ENCODE peak calls at places on chromosome 22, in seven cellular contexts. One of them, this sample, is unnamed.

GRCh38 chr22:24231706-24232105 is 13.2 kb downstream of the GGT5 start:
- DNase-seq in psoas muscle: no peak
- DNase-seq in heart left ventricle: no peak
- DNase-seq in cardiac fibroblast: no peak
- DNase-seq in CD14-positive monocyte: no peak
- DNase-seq in foreskin fibroblast: no peak
- DNase-seq in progenitor cell of endocrine pancreas: no peak
- DNase-seq in this sample: no peak

GRCh38 chr22:33697640-33698039 is 222.6 kb downstream of the LARGE1 start:
- DNase-seq in psoas muscle: no peak
- DNase-seq in heart left ventricle: no peak
- DNase-seq in cardiac fibroblast: no peak
- DNase-seq in CD14-positive monocyte: no peak
- DNase-seq in foreskin fibroblast: no peak
- DNase-seq in progenitor cell of endocrine pancreas: no peak
- DNase-seq in this sample: no peak

GRCh38 chr22:24155597-24156145 is 25.6 kb upstream of the SUSD2 start:
- DNase-seq in psoas muscle: peak
- DNase-seq in heart left ventricle: peak
- DNase-seq in cardiac fibroblast: peak
- DNase-seq in CD14-positive monocyte: peak
- DNase-seq in foreskin fibroblast: peak
- DNase-seq in progenitor cell of endocrine pancreas: peak
- DNase-seq in this sample: no peak

GRCh38 chr22:18085188-18085587 is 7.4 kb downstream of the PEX26 start:
- DNase-seq in psoas muscle: no peak
- DNase-seq in heart left ventricle: no peak
- DNase-seq in cardiac fibroblast: peak
- DNase-seq in CD14-positive monocyte: no peak
- DNase-seq in foreskin fibroblast: peak
- DNase-seq in progenitor cell of endocrine pancreas: no peak
- DNase-seq in this sample: no peak

GRCh38 chr22:17751596-17751995 is 22.7 kb downstream of the BID start:
- DNase-seq in psoas muscle: no peak
- DNase-seq in heart left ventricle: no peak
- DNase-seq in cardiac fibroblast: no peak
- DNase-seq in CD14-positive monocyte: no peak
- DNase-seq in foreskin fibroblast: no peak
- DNase-seq in progenitor cell of endocrine pancreas: no peak
- DNase-seq in this sample: no peak

GRCh38 chr22:43723816-43724215 is 88.3 kb downstream of the EFCAB6 start:
- DNase-seq in psoas muscle: no peak
- DNase-seq in heart left ventricle: no peak
- DNase-seq in cardiac fibroblast: peak
- DNase-seq in CD14-positive monocyte: no peak
- DNase-seq in foreskin fibroblast: no peak
- DNase-seq in progenitor cell of endocrine pancreas: no peak
- DNase-seq in this sample: no peak

GRCh38 chr22:27274770-27275449 is 526.6 kb downstream of the MN1 start:
- DNase-seq in psoas muscle: no peak
- DNase-seq in heart left ventricle: no peak
- DNase-seq in cardiac fibroblast: peak
- DNase-seq in CD14-positive monocyte: no peak
- DNase-seq in foreskin fibroblast: no peak
- DNase-seq in progenitor cell of endocrine pancreas: no peak
- DNase-seq in this sample: no peak

GRCh38 chr22:20664594-20664959 is 109.3 kb upstream of the SERPIND1 start:
- DNase-seq in psoas muscle: no peak
- DNase-seq in heart left ventricle: no peak
- DNase-seq in cardiac fibroblast: no peak
- DNase-seq in CD14-positive monocyte: no peak
- DNase-seq in foreskin fibroblast: no peak
- DNase-seq in progenitor cell of endocrine pancreas: no peak
- DNase-seq in this sample: no peak

GRCh38 chr22:44777364-44777756 is 25.0 kb downstream of the ARHGAP8 start:
- DNase-seq in psoas muscle: no peak
- DNase-seq in heart left ventricle: no peak
- DNase-seq in cardiac fibroblast: no peak
- DNase-seq in CD14-positive monocyte: no peak
- DNase-seq in foreskin fibroblast: no peak
- DNase-seq in progenitor cell of endocrine pancreas: no peak
- DNase-seq in this sample: no peak

GRCh38 chr22:44172370-44173108 is 8.2 kb upstream of the PARVG start:
- DNase-seq in psoas muscle: peak
- DNase-seq in heart left ventricle: peak
- DNase-seq in cardiac fibroblast: no peak
- DNase-seq in CD14-positive monocyte: peak
- DNase-seq in foreskin fibroblast: peak
- DNase-seq in progenitor cell of endocrine pancreas: no peak
- DNase-seq in this sample: no peak

GRCh38 chr22:32745251-32745995 is 56.1 kb upstream of the TIMP3 start:
- DNase-seq in psoas muscle: peak
- DNase-seq in heart left ventricle: peak
- DNase-seq in cardiac fibroblast: peak
- DNase-seq in CD14-positive monocyte: no peak
- DNase-seq in foreskin fibroblast: peak
- DNase-seq in progenitor cell of endocrine pancreas: no peak
- DNase-seq in this sample: no peak

GRCh38 chr22:41445171-41446056 is 1.2 kb downstream of the TOB2 start:
- DNase-seq in psoas muscle: no peak
- DNase-seq in heart left ventricle: peak
- DNase-seq in cardiac fibroblast: no peak
- DNase-seq in CD14-positive monocyte: no peak
- DNase-seq in foreskin fibroblast: peak
- DNase-seq in progenitor cell of endocrine pancreas: no peak
- DNase-seq in this sample: peak

GRCh38 chr22:19721486-19722172 is 1.7 kb upstream of the GP1BB start:
- DNase-seq in psoas muscle: no peak
- DNase-seq in heart left ventricle: no peak
- DNase-seq in cardiac fibroblast: no peak
- DNase-seq in CD14-positive monocyte: no peak
- DNase-seq in foreskin fibroblast: no peak
- DNase-seq in progenitor cell of endocrine pancreas: no peak
- DNase-seq in this sample: no peak

GRCh38 chr22:20076627-20077172 is 3.3 kb upstream of the DGCR8 start:
- DNase-seq in psoas muscle: no peak
- DNase-seq in heart left ventricle: no peak
- DNase-seq in cardiac fibroblast: no peak
- DNase-seq in CD14-positive monocyte: no peak
- DNase-seq in foreskin fibroblast: no peak
- DNase-seq in progenitor cell of endocrine pancreas: no peak
- DNase-seq in this sample: no peak

GRCh38 chr22:20431520-20432237 is 5.9 kb downstream of the SCARF2 start:
- DNase-seq in psoas muscle: no peak
- DNase-seq in heart left ventricle: no peak
- DNase-seq in cardiac fibroblast: no peak
- DNase-seq in CD14-positive monocyte: no peak
- DNase-seq in foreskin fibroblast: no peak
- DNase-seq in progenitor cell of endocrine pancreas: no peak
- DNase-seq in this sample: peak

GRCh38 chr22:32850591-32851517 is 49.3 kb downstream of the TIMP3 start:
- DNase-seq in psoas muscle: peak
- DNase-seq in heart left ventricle: peak
- DNase-seq in cardiac fibroblast: peak
- DNase-seq in CD14-positive monocyte: no peak
- DNase-seq in foreskin fibroblast: peak
- DNase-seq in progenitor cell of endocrine pancreas: no peak
- DNase-seq in this sample: no peak

GRCh38 chr22:27748355-27749168 is 53.0 kb downstream of the MN1 start:
- DNase-seq in psoas muscle: no peak
- DNase-seq in heart left ventricle: no peak
- DNase-seq in cardiac fibroblast: peak
- DNase-seq in CD14-positive monocyte: no peak
- DNase-seq in foreskin fibroblast: peak
- DNase-seq in progenitor cell of endocrine pancreas: no peak
- DNase-seq in this sample: no peak

GRCh38 chr22:23622634-23623033 is 9.5 kb downstream of the DRICH1 start:
- DNase-seq in psoas muscle: no peak
- DNase-seq in heart left ventricle: no peak
- DNase-seq in cardiac fibroblast: no peak
- DNase-seq in CD14-positive monocyte: no peak
- DNase-seq in foreskin fibroblast: peak
- DNase-seq in progenitor cell of endocrine pancreas: no peak
- DNase-seq in this sample: no peak

GRCh38 chr22:19824197-19825015 is 30.3 kb downstream of the GNB1L start:
- DNase-seq in psoas muscle: no peak
- DNase-seq in heart left ventricle: no peak
- DNase-seq in cardiac fibroblast: no peak
- DNase-seq in CD14-positive monocyte: peak
- DNase-seq in foreskin fibroblast: peak
- DNase-seq in progenitor cell of endocrine pancreas: no peak
- DNase-seq in this sample: peak

GRCh38 chr22:17492247-17492646 is 71.1 kb upstream of the SLC25A18 start:
- DNase-seq in psoas muscle: no peak
- DNase-seq in heart left ventricle: no peak
- DNase-seq in cardiac fibroblast: no peak
- DNase-seq in CD14-positive monocyte: no peak
- DNase-seq in foreskin fibroblast: no peak
- DNase-seq in progenitor cell of endocrine pancreas: no peak
- DNase-seq in this sample: no peak

GRCh38 chr22:31491218-31491962 is 1.7 kb upstream of the EIF4ENIF1 start:
- DNase-seq in psoas muscle: no peak
- DNase-seq in heart left ventricle: no peak
- DNase-seq in cardiac fibroblast: no peak
- DNase-seq in CD14-positive monocyte: no peak
- DNase-seq in foreskin fibroblast: no peak
- DNase-seq in progenitor cell of endocrine pancreas: no peak
- DNase-seq in this sample: no peak

GRCh38 chr22:46727813-46728364 is 10.2 kb downstream of the CERK start:
- DNase-seq in psoas muscle: no peak
- DNase-seq in heart left ventricle: no peak
- DNase-seq in cardiac fibroblast: no peak
- DNase-seq in CD14-positive monocyte: no peak
- DNase-seq in foreskin fibroblast: no peak
- DNase-seq in progenitor cell of endocrine pancreas: no peak
- DNase-seq in this sample: no peak

GRCh38 chr22:42977574-42977973 is 37.4 kb downstream of the PACSIN2 start:
- DNase-seq in psoas muscle: no peak
- DNase-seq in heart left ventricle: no peak
- DNase-seq in cardiac fibroblast: no peak
- DNase-seq in CD14-positive monocyte: peak
- DNase-seq in foreskin fibroblast: no peak
- DNase-seq in progenitor cell of endocrine pancreas: no peak
- DNase-seq in this sample: no peak

GRCh38 chr22:42780070-42780540 is 59.4 kb upstream of the A4GALT start:
- DNase-seq in psoas muscle: no peak
- DNase-seq in heart left ventricle: peak
- DNase-seq in cardiac fibroblast: peak
- DNase-seq in CD14-positive monocyte: no peak
- DNase-seq in foreskin fibroblast: peak
- DNase-seq in progenitor cell of endocrine pancreas: peak
- DNase-seq in this sample: no peak

GRCh38 chr22:45664136-45664646 is 7.4 kb upstream of the ATXN10 start:
- DNase-seq in psoas muscle: no peak
- DNase-seq in heart left ventricle: no peak
- DNase-seq in cardiac fibroblast: no peak
- DNase-seq in CD14-positive monocyte: no peak
- DNase-seq in foreskin fibroblast: no peak
- DNase-seq in progenitor cell of endocrine pancreas: no peak
- DNase-seq in this sample: no peak

GRCh38 chr22:37560682-37561208 is 465 bp downstream of the CDC42EP1 start:
- DNase-seq in psoas muscle: peak
- DNase-seq in heart left ventricle: peak
- DNase-seq in cardiac fibroblast: peak
- DNase-seq in CD14-positive monocyte: no peak
- DNase-seq in foreskin fibroblast: peak
- DNase-seq in progenitor cell of endocrine pancreas: peak
- DNase-seq in this sample: no peak

GRCh38 chr22:37561209-37562048 is 1.1 kb downstream of the CDC42EP1 start:
- DNase-seq in psoas muscle: peak
- DNase-seq in heart left ventricle: peak
- DNase-seq in cardiac fibroblast: peak
- DNase-seq in CD14-positive monocyte: peak
- DNase-seq in foreskin fibroblast: peak
- DNase-seq in progenitor cell of endocrine pancreas: peak
- DNase-seq in this sample: no peak

GRCh38 chr22:37558815-37559214 is 1.5 kb upstream of the CDC42EP1 start:
- DNase-seq in psoas muscle: no peak
- DNase-seq in heart left ventricle: no peak
- DNase-seq in cardiac fibroblast: no peak
- DNase-seq in CD14-positive monocyte: no peak
- DNase-seq in foreskin fibroblast: no peak
- DNase-seq in progenitor cell of endocrine pancreas: no peak
- DNase-seq in this sample: no peak

GRCh38 chr22:37559901-37560681 is at the start of gene CDC42EP1:
- DNase-seq in psoas muscle: peak
- DNase-seq in heart left ventricle: peak
- DNase-seq in cardiac fibroblast: peak
- DNase-seq in CD14-positive monocyte: no peak
- DNase-seq in foreskin fibroblast: peak
- DNase-seq in progenitor cell of endocrine pancreas: peak
- DNase-seq in this sample: no peak

GRCh38 chr22:37559521-37559900 is 769 bp upstream of the CDC42EP1 start:
- DNase-seq in psoas muscle: no peak
- DNase-seq in heart left ventricle: no peak
- DNase-seq in cardiac fibroblast: no peak
- DNase-seq in CD14-positive monocyte: no peak
- DNase-seq in foreskin fibroblast: no peak
- DNase-seq in progenitor cell of endocrine pancreas: no peak
- DNase-seq in this sample: no peak
- TF ChIP-seq CTCF in psoas muscle: no peak
- TF ChIP-seq CTCF in heart left ventricle: no peak
- TF ChIP-seq CTCF in cardiac fibroblast: no peak
- TF ChIP-seq CTCF in CD14-positive monocyte: no peak
- TF ChIP-seq CTCF in foreskin fibroblast: no peak
- TF ChIP-seq CTCF in progenitor cell of endocrine pancreas: no peak
- TF ChIP-seq CTCF in this sample: no peak

GRCh38 chr22:38733329-38734202 is 22.2 kb downstream of the SUN2 start:
- DNase-seq in psoas muscle: peak
- DNase-seq in heart left ventricle: no peak
- DNase-seq in cardiac fibroblast: peak
- DNase-seq in CD14-positive monocyte: peak
- DNase-seq in foreskin fibroblast: peak
- DNase-seq in progenitor cell of endocrine pancreas: peak
- DNase-seq in this sample: peak
- TF ChIP-seq CTCF in psoas muscle: peak
- TF ChIP-seq CTCF in heart left ventricle: peak
- TF ChIP-seq CTCF in cardiac fibroblast: peak
- TF ChIP-seq CTCF in CD14-positive monocyte: peak
- TF ChIP-seq CTCF in foreskin fibroblast: peak
- TF ChIP-seq CTCF in progenitor cell of endocrine pancreas: peak
- TF ChIP-seq CTCF in this sample: peak

GRCh38 chr22:22508274-22509176 is at the start of gene ZNF280B:
- DNase-seq in psoas muscle: peak
- DNase-seq in heart left ventricle: peak
- DNase-seq in cardiac fibroblast: peak
- DNase-seq in CD14-positive monocyte: peak
- DNase-seq in foreskin fibroblast: peak
- DNase-seq in progenitor cell of endocrine pancreas: peak
- DNase-seq in this sample: no peak
- TF ChIP-seq CTCF in psoas muscle: no peak
- TF ChIP-seq CTCF in heart left ventricle: peak
- TF ChIP-seq CTCF in cardiac fibroblast: peak
- TF ChIP-seq CTCF in CD14-positive monocyte: peak
- TF ChIP-seq CTCF in foreskin fibroblast: peak
- TF ChIP-seq CTCF in progenitor cell of endocrine pancreas: peak
- TF ChIP-seq CTCF in this sample: peak

GRCh38 chr22:37636186-37636948 is 3.1 kb upstream of the SH3BP1 start:
- DNase-seq in psoas muscle: no peak
- DNase-seq in heart left ventricle: no peak
- DNase-seq in cardiac fibroblast: peak
- DNase-seq in CD14-positive monocyte: peak
- DNase-seq in foreskin fibroblast: peak
- DNase-seq in progenitor cell of endocrine pancreas: no peak
- DNase-seq in this sample: no peak
- TF ChIP-seq CTCF in psoas muscle: no peak
- TF ChIP-seq CTCF in heart left ventricle: no peak
- TF ChIP-seq CTCF in cardiac fibroblast: peak
- TF ChIP-seq CTCF in CD14-positive monocyte: peak
- TF ChIP-seq CTCF in foreskin fibroblast: peak
- TF ChIP-seq CTCF in progenitor cell of endocrine pancreas: no peak
- TF ChIP-seq CTCF in this sample: peak

This sample was measured in chondrocyte.